ENCODE peak calls at places on chromosomes 7 and 10, in seven cellular contexts. One of them, this sample, is unnamed.

GRCh38 chr10:119030421-119031250 is 1.1 kb downstream of the NANOS1 start:
- DNase-seq in cardiac fibroblast: peak
- DNase-seq in fibroblast of pulmonary artery: peak
- DNase-seq in BJ: no peak
- DNase-seq in dorsolateral prefrontal cortex: peak
- DNase-seq in activated B cell treated with CpG ODN at 0.5 μM for 24 hours: peak
- DNase-seq in A549: no peak
- DNase-seq in this sample: peak

GRCh38 chr10:71456631-71457030 is 59.9 kb downstream of the CDH23 start:
- DNase-seq in cardiac fibroblast: no peak
- DNase-seq in fibroblast of pulmonary artery: no peak
- DNase-seq in BJ: no peak
- DNase-seq in dorsolateral prefrontal cortex: no peak
- DNase-seq in activated B cell treated with CpG ODN at 0.5 μM for 24 hours: no peak
- DNase-seq in A549: no peak
- DNase-seq in this sample: no peak

GRCh38 chr10:27744478-27745379 is 890 bp downstream of the MKX start:
- DNase-seq in cardiac fibroblast: peak
- DNase-seq in fibroblast of pulmonary artery: no peak
- DNase-seq in BJ: no peak
- DNase-seq in dorsolateral prefrontal cortex: no peak
- DNase-seq in activated B cell treated with CpG ODN at 0.5 μM for 24 hours: peak
- DNase-seq in A549: no peak
- DNase-seq in this sample: no peak

GRCh38 chr7:138245216-138245615 is 169.0 kb downstream of the AKR1D1 start:
- DNase-seq in cardiac fibroblast: no peak
- DNase-seq in fibroblast of pulmonary artery: no peak
- DNase-seq in BJ: no peak
- DNase-seq in dorsolateral prefrontal cortex: no peak
- DNase-seq in activated B cell treated with CpG ODN at 0.5 μM for 24 hours: no peak
- DNase-seq in A549: no peak
- DNase-seq in this sample: no peak

GRCh38 chr7:26648429-26649015 is 215.9 kb downstream of the SKAP2 start:
- DNase-seq in cardiac fibroblast: peak
- DNase-seq in fibroblast of pulmonary artery: peak
- DNase-seq in BJ: peak
- DNase-seq in dorsolateral prefrontal cortex: no peak
- DNase-seq in activated B cell treated with CpG ODN at 0.5 μM for 24 hours: no peak
- DNase-seq in A549: no peak
- DNase-seq in this sample: no peak

GRCh38 chr10:6423004-6423403 is 157.1 kb downstream of the PRKCQ start:
- DNase-seq in cardiac fibroblast: no peak
- DNase-seq in fibroblast of pulmonary artery: no peak
- DNase-seq in BJ: no peak
- DNase-seq in dorsolateral prefrontal cortex: no peak
- DNase-seq in activated B cell treated with CpG ODN at 0.5 μM for 24 hours: no peak
- DNase-seq in A549: no peak
- DNase-seq in this sample: no peak

GRCh38 chr7:35878356-35878755 is 77.5 kb downstream of the SEPTIN7 start:
- DNase-seq in cardiac fibroblast: peak
- DNase-seq in fibroblast of pulmonary artery: peak
- DNase-seq in BJ: no peak
- DNase-seq in dorsolateral prefrontal cortex: no peak
- DNase-seq in activated B cell treated with CpG ODN at 0.5 μM for 24 hours: no peak
- DNase-seq in A549: no peak
- DNase-seq in this sample: no peak

GRCh38 chr7:68640103-68640502 is 958.2 kb upstream of the AUTS2 start:
- DNase-seq in cardiac fibroblast: no peak
- DNase-seq in fibroblast of pulmonary artery: no peak
- DNase-seq in BJ: no peak
- DNase-seq in dorsolateral prefrontal cortex: no peak
- DNase-seq in activated B cell treated with CpG ODN at 0.5 μM for 24 hours: no peak
- DNase-seq in A549: no peak
- DNase-seq in this sample: no peak

GRCh38 chr7:96045181-96045580 is 272.8 kb downstream of the DYNC1I1 start:
- DNase-seq in cardiac fibroblast: no peak
- DNase-seq in fibroblast of pulmonary artery: no peak
- DNase-seq in BJ: no peak
- DNase-seq in dorsolateral prefrontal cortex: no peak
- DNase-seq in activated B cell treated with CpG ODN at 0.5 μM for 24 hours: no peak
- DNase-seq in A549: no peak
- DNase-seq in this sample: no peak

GRCh38 chr7:220151-220841 is 27.9 kb downstream of the FAM20C start:
- DNase-seq in cardiac fibroblast: no peak
- DNase-seq in fibroblast of pulmonary artery: no peak
- DNase-seq in BJ: no peak
- DNase-seq in dorsolateral prefrontal cortex: no peak
- DNase-seq in activated B cell treated with CpG ODN at 0.5 μM for 24 hours: no peak
- DNase-seq in A549: no peak
- DNase-seq in this sample: no peak

GRCh38 chr7:133235212-133235883 is 17.5 kb upstream of the EXOC4 start:
- DNase-seq in cardiac fibroblast: peak
- DNase-seq in fibroblast of pulmonary artery: peak
- DNase-seq in BJ: no peak
- DNase-seq in dorsolateral prefrontal cortex: no peak
- DNase-seq in activated B cell treated with CpG ODN at 0.5 μM for 24 hours: no peak
- DNase-seq in A549: no peak
- DNase-seq in this sample: no peak

GRCh38 chr10:47457528-47457820 is 26.4 kb downstream of the ANXA8 start:
- DNase-seq in cardiac fibroblast: no peak
- DNase-seq in fibroblast of pulmonary artery: no peak
- DNase-seq in BJ: no peak
- DNase-seq in dorsolateral prefrontal cortex: no peak
- DNase-seq in activated B cell treated with CpG ODN at 0.5 μM for 24 hours: no peak
- DNase-seq in A549: no peak
- DNase-seq in this sample: no peak

GRCh38 chr10:101617102-101617823 is 29.1 kb downstream of the DPCD start:
- DNase-seq in cardiac fibroblast: no peak
- DNase-seq in fibroblast of pulmonary artery: no peak
- DNase-seq in BJ: no peak
- DNase-seq in dorsolateral prefrontal cortex: no peak
- DNase-seq in activated B cell treated with CpG ODN at 0.5 μM for 24 hours: no peak
- DNase-seq in A549: peak
- DNase-seq in this sample: no peak

GRCh38 chr7:40586197-40586596 is 451.4 kb downstream of the SUGCT start:
- DNase-seq in cardiac fibroblast: peak
- DNase-seq in fibroblast of pulmonary artery: peak
- DNase-seq in BJ: no peak
- DNase-seq in dorsolateral prefrontal cortex: no peak
- DNase-seq in activated B cell treated with CpG ODN at 0.5 μM for 24 hours: no peak
- DNase-seq in A549: no peak
- DNase-seq in this sample: no peak

GRCh38 chr7:72217151-72217550 is 195.0 kb downstream of the CALN1 start:
- DNase-seq in cardiac fibroblast: no peak
- DNase-seq in fibroblast of pulmonary artery: no peak
- DNase-seq in BJ: no peak
- DNase-seq in dorsolateral prefrontal cortex: no peak
- DNase-seq in activated B cell treated with CpG ODN at 0.5 μM for 24 hours: no peak
- DNase-seq in A549: no peak
- DNase-seq in this sample: no peak

GRCh38 chr10:102802920-102803534 is 34.2 kb downstream of the CYP17A1 start:
- DNase-seq in cardiac fibroblast: peak
- DNase-seq in fibroblast of pulmonary artery: peak
- DNase-seq in BJ: peak
- DNase-seq in dorsolateral prefrontal cortex: no peak
- DNase-seq in activated B cell treated with CpG ODN at 0.5 μM for 24 hours: no peak
- DNase-seq in A549: no peak
- DNase-seq in this sample: no peak
- TF ChIP-seq CTCF in cardiac fibroblast: no peak
- TF ChIP-seq CTCF in fibroblast of pulmonary artery: no peak
- TF ChIP-seq CTCF in BJ: no peak
- TF ChIP-seq CTCF in dorsolateral prefrontal cortex: no peak
- TF ChIP-seq CTCF in activated B cell treated with CpG ODN at 0.5 μM for 24 hours: no peak
- TF ChIP-seq CTCF in A549: no peak
- TF ChIP-seq CTCF in this sample: no peak

DNA sequence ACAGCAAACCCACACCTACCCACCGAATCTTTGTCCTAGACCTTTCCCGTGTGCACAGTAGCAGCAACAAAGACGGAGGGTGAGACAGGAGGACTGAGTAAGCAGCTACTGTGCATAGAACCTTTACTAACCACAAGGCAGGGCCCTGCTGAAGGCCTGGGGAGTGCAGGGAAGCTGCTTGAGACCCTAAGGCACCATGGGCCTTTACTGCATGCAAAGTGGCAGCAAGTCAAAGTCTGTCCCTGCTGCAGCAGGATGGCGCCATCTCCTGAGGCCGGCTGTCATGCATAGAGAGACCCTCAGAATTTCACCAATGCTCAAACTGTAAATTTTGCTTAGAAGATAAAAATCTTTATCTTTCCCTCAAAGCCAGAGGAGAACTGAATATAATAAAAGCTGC is 610.5 kb downstream of the ACTR3B start:
- DNase-seq in cardiac fibroblast: no peak
- DNase-seq in fibroblast of pulmonary artery: no peak
- DNase-seq in BJ: no peak
- DNase-seq in dorsolateral prefrontal cortex: no peak
- DNase-seq in activated B cell treated with CpG ODN at 0.5 μM for 24 hours: no peak
- DNase-seq in A549: no peak
- DNase-seq in this sample: no peak
- TF ChIP-seq CTCF in cardiac fibroblast: no peak
- TF ChIP-seq CTCF in fibroblast of pulmonary artery: no peak
- TF ChIP-seq CTCF in BJ: no peak
- TF ChIP-seq CTCF in dorsolateral prefrontal cortex: no peak
- TF ChIP-seq CTCF in activated B cell treated with CpG ODN at 0.5 μM for 24 hours: no peak
- TF ChIP-seq CTCF in A549: no peak
- TF ChIP-seq CTCF in this sample: no peak

GRCh38 chr10:43380610-43381222 is 9.3 kb downstream of the FXYD4 start:
- DNase-seq in cardiac fibroblast: peak
- DNase-seq in fibroblast of pulmonary artery: peak
- DNase-seq in BJ: no peak
- DNase-seq in dorsolateral prefrontal cortex: no peak
- DNase-seq in activated B cell treated with CpG ODN at 0.5 μM for 24 hours: no peak
- DNase-seq in A549: peak
- DNase-seq in this sample: no peak
- TF ChIP-seq CTCF in cardiac fibroblast: peak
- TF ChIP-seq CTCF in fibroblast of pulmonary artery: peak
- TF ChIP-seq CTCF in BJ: peak
- TF ChIP-seq CTCF in dorsolateral prefrontal cortex: no peak
- TF ChIP-seq CTCF in activated B cell treated with CpG ODN at 0.5 μM for 24 hours: no peak
- TF ChIP-seq CTCF in A549: no peak
- TF ChIP-seq CTCF in this sample: no peak

GRCh38 chr7:82816272-82816671 is 346.4 kb downstream of the PCLO start:
- DNase-seq in cardiac fibroblast: no peak
- DNase-seq in fibroblast of pulmonary artery: no peak
- DNase-seq in BJ: no peak
- DNase-seq in dorsolateral prefrontal cortex: no peak
- DNase-seq in activated B cell treated with CpG ODN at 0.5 μM for 24 hours: no peak
- DNase-seq in A549: no peak
- DNase-seq in this sample: no peak
- TF ChIP-seq CTCF in cardiac fibroblast: no peak
- TF ChIP-seq CTCF in fibroblast of pulmonary artery: peak
- TF ChIP-seq CTCF in BJ: no peak
- TF ChIP-seq CTCF in dorsolateral prefrontal cortex: no peak
- TF ChIP-seq CTCF in activated B cell treated with CpG ODN at 0.5 μM for 24 hours: no peak
- TF ChIP-seq CTCF in A549: no peak
- TF ChIP-seq CTCF in this sample: no peak

GRCh38 chr10:83539528-83540308 is 599.6 kb upstream of the GHITM start:
- DNase-seq in cardiac fibroblast: peak
- DNase-seq in fibroblast of pulmonary artery: peak
- DNase-seq in BJ: peak
- DNase-seq in dorsolateral prefrontal cortex: peak
- DNase-seq in activated B cell treated with CpG ODN at 0.5 μM for 24 hours: no peak
- DNase-seq in A549: no peak
- DNase-seq in this sample: no peak
- TF ChIP-seq CTCF in cardiac fibroblast: no peak
- TF ChIP-seq CTCF in fibroblast of pulmonary artery: no peak
- TF ChIP-seq CTCF in BJ: no peak
- TF ChIP-seq CTCF in dorsolateral prefrontal cortex: no peak
- TF ChIP-seq CTCF in activated B cell treated with CpG ODN at 0.5 μM for 24 hours: no peak
- TF ChIP-seq CTCF in A549: no peak
- TF ChIP-seq CTCF in this sample: no peak